ENCODE peak calls at places on chromosomes 4 and X, in five cellular contexts. U is kidney, M is lung, K is fibroblast of lung, X is heart left ventricle. B is an unnamed sample. For H3K9me3, the result is how much of the 10 kb centered on the place peaks cover.

GRCh38 chrX:125810856-125811255 is 355.2 kb downstream of the DCAF12L2 start:
- DNase-seq in K (peak), X (no peak), M (no peak), U (no peak), B (no peak)

GRCh38 chr4:38161208-38162113 is 201.3 kb downstream of the PTTG2 start:
- DNase-seq in X (no peak), M (no peak), U (no peak), K (peak), B (peak)

GRCh38 chr4:9762823-9763475 is 18.5 kb upstream of the DRD5 start:
- DNase-seq in X (peak), M (peak), U (no peak), K (peak), B (no peak)

GRCh38 chr4:168551945-168552695 is 55.3 kb downstream of the PALLD start:
- DNase-seq in M (no peak), U (no peak), K (no peak), X (no peak), B (no peak)

GRCh38 chrX:110310896-110311295 is 7.0 kb downstream of the AMMECR1 start:
- DNase-seq in U (no peak), X (no peak), M (no peak), K (no peak), B (no peak)

GRCh38 chrX:120000490-120001246 is 57.1 kb upstream of the NKAP start:
- DNase-seq in U (no peak), K (peak), M (no peak), X (no peak), B (no peak)

GRCh38 chr4:183078634-183079033 is 20.4 kb upstream of the WWC2 start:
- DNase-seq in U (no peak), K (no peak), M (no peak), X (no peak), B (no peak)

GRCh38 chr4:42277291-42277690 is 120.0 kb upstream of the SHISA3 start:
- DNase-seq in U (no peak), K (no peak), M (no peak), X (no peak), B (no peak)

GRCh38 chrX:12349201-12349600 is 210.9 kb downstream of the FRMPD4 start:
- DNase-seq in X (no peak), M (no peak), U (no peak), K (no peak), B (no peak)

GRCh38 chrX:50698944-50699343 is 115.0 kb downstream of the SHROOM4 start:
- DNase-seq in U (no peak), K (no peak), X (no peak), M (no peak), B (no peak)

GRCh38 chrX:17494231-17494630 is 119.2 kb downstream of the NHS start:
- DNase-seq in U (no peak), X (no peak), K (no peak), M (no peak), B (no peak)

GRCh38 chr4:112410364-112410763 is 105.6 kb downstream of the NEUROG2 start:
- DNase-seq in K (no peak), X (no peak), M (no peak), U (no peak), B (no peak)

GRCh38 chrX:49120104-49120503 is 3.4 kb downstream of the GPKOW start:
- DNase-seq in X (no peak), K (no peak), U (no peak), M (no peak), B (no peak)

GRCh38 chr4:77465271-77465670 is 140.3 kb upstream of the CXCL13 start:
- DNase-seq in X (no peak), U (no peak), K (peak), M (peak), B (no peak)

GRCh38 chr4:18155062-18156041 is 133.8 kb upstream of the LCORL start:
- DNase-seq in U (no peak), M (no peak), X (no peak), K (no peak), B (no peak)

GRCh38 chr4:17866790-17867189 is 56.0 kb downstream of the NCAPG start:
- DNase-seq in M (no peak), K (no peak), X (no peak), U (no peak), B (no peak)

GRCh38 chrX:133698298-133698697 is 283.0 kb upstream of the GPC4 start:
- DNase-seq in U (no peak), K (peak), M (no peak), X (no peak), B (no peak)

GRCh38 chrX:120120223-120120622 is 4.5 kb upstream of the RHOXF1 start:
- DNase-seq in K (peak), M (peak), X (no peak), U (no peak), B (no peak)

GRCh38 chr4:69994782-69995181 is 984 bp upstream of the STATH start:
- DNase-seq in M (no peak), U (no peak), X (no peak), K (no peak), B (no peak)

GRCh38 chrX:15915959-15916703 is 61.5 kb upstream of the AP1S2 start:
- DNase-seq in M (no peak), X (peak), U (no peak), K (peak), B (no peak)

GRCh38 chr4:41436365-41437263 is 101.3 kb upstream of the LIMCH1 start:
- DNase-seq in U (no peak), K (no peak), X (no peak), M (no peak), B (no peak)

GRCh38 chr4:77600521-77601451 is 4.8 kb upstream of the CXCL13 start:
- DNase-seq in K (peak), M (no peak), U (no peak), X (no peak), B (no peak)

GRCh38 chr4:40369437-40370278 is 34.5 kb downstream of the CHRNA9 start:
- DNase-seq in X (no peak), K (no peak), U (no peak), M (no peak), B (no peak)

GRCh38 chr4:142405021-142405991 is 440.8 kb downstream of the INPP4B start:
- DNase-seq in U (peak), X (peak), K (peak), M (peak), B (peak)

GRCh38 chrX:109632906-109633504 is 8.0 kb upstream of the KCNE5 start:
- DNase-seq in M (no peak), X (no peak), U (no peak), K (no peak), B (no peak)

GRCh38 chr4:145804134-145804533 is 124.2 kb downstream of the C4orf51 start:
- DNase-seq in U (no peak), M (no peak), K (peak), X (no peak), B (no peak)

GRCh38 chrX:11290673-11291072 is 2.5 kb upstream of the AMELX start:
- DNase-seq in U (no peak), K (no peak), M (no peak), X (no peak), B (no peak)

GRCh38 chrX:67523932-67524331 is 19.9 kb upstream of the AR start:
- DNase-seq in K (no peak), U (no peak), M (no peak), X (no peak), B (no peak)

DNA sequence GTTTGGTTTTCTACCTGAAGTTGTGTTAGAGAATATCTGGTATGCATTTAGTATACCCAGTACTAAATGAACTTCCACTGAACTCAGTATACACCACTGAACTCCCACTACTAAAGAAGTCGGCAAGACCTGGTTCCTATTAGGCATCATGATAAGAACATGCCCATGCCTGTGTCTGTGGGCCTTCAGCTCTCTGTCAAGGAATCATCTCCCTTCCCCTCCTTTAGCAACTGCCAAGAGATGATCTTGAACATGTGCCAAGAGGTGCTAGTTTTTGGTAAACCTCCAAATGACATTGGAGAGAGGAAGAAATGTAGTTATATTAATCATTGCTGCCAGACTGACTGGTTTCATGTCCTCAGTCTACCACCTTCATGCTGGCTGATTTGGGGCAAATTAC is 113.2 kb downstream of the ATP10D start:
- DNase-seq in X (no peak), U (no peak), M (no peak), K (peak), B (no peak)
- H3K27ac ChIP-seq in X (no peak), U (no peak), M (no peak), K (no peak), B (no peak)

DNA sequence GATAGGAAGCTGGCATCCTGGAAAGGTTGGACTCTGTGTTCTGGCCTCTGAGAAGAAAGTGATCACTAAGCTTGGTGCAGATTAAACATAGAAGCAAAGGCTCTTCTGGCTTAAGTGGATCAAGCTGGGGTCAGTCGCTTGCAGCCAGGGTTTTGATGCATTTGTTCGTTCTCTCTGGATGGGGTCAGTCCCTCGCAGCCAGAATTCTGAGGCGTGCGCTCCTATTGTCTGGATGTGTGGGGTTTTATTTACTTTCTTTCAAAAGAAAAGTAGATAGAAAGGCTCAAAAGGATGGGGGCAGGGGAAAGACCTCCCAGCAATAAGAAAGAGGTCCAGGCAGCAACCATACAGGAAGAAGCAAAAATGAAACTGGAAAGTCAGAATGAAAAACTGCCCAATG is 152.6 kb downstream of the DHRSX start:
- DNase-seq in U (no peak), K (no peak), X (no peak), M (no peak), B (no peak)
- H3K9me3 ChIP-seq in U (under half), K (under half), X (under half), M (under half), B (under half)

GRCh38 chrX:41092776-41093175 is 7.5 kb downstream of the USP9X start:
- DNase-seq in M (no peak), U (no peak), K (no peak), X (no peak), B (no peak)
- H3K27ac ChIP-seq in M (no peak), U (no peak), K (no peak), X (no peak), B (no peak)

GRCh38 chr4:116499-116898 is 7.8 kb upstream of the ZNF718 start:
- DNase-seq in U (no peak), X (no peak), M (no peak), K (no peak), B (no peak)

GRCh38 chr4:107444-108429 is 16.6 kb upstream of the ZNF718 start:
- DNase-seq in M (no peak), X (no peak), U (no peak), K (no peak), B (no peak)

GRCh38 chr4:112771-113170 is 11.5 kb upstream of the ZNF718 start:
- DNase-seq in X (no peak), K (no peak), U (no peak), M (no peak), B (no peak)

GRCh38 chr4:114151-114550 is 10.2 kb upstream of the ZNF718 start:
- DNase-seq in M (no peak), K (no peak), X (no peak), U (no peak), B (no peak)

GRCh38 chr4:113732-114131 is 10.6 kb upstream of the ZNF718 start:
- DNase-seq in M (no peak), U (no peak), K (no peak), X (no peak), B (no peak)
- H3K9me3 ChIP-seq in M (under half), U (under half), K (under half), X (under half), B (under half)